ENCODE peak calls at places on chromosomes 1 and 21, in five cellular contexts. One of them, this sample, is unnamed.

GRCh38 chr1:236800002-236800620 is 5.0 kb downstream of the MTR start:
- DNase-seq in HFF-Myc: no peak
- DNase-seq in lower leg skin: no peak
- DNase-seq in DMS 273 treated with DMSO at 0.1 percent for 48 hours: no peak
- DNase-seq in posterior cingulate gyrus: no peak
- DNase-seq in this sample: no peak

GRCh38 chr1:168609133-168609715 is 32.8 kb downstream of the XCL1 start:
- DNase-seq in HFF-Myc: no peak
- DNase-seq in lower leg skin: no peak
- DNase-seq in DMS 273 treated with DMSO at 0.1 percent for 48 hours: no peak
- DNase-seq in posterior cingulate gyrus: peak
- DNase-seq in this sample: no peak

GRCh38 chr1:42934111-42934510 is 24.6 kb downstream of the SLC2A1 start:
- DNase-seq in HFF-Myc: no peak
- DNase-seq in lower leg skin: peak
- DNase-seq in DMS 273 treated with DMSO at 0.1 percent for 48 hours: no peak
- DNase-seq in posterior cingulate gyrus: no peak
- DNase-seq in this sample: no peak

GRCh38 chr21:18041012-18041411 is 203.6 kb upstream of the CHODL start:
- DNase-seq in HFF-Myc: no peak
- DNase-seq in lower leg skin: no peak
- DNase-seq in DMS 273 treated with DMSO at 0.1 percent for 48 hours: peak
- DNase-seq in posterior cingulate gyrus: no peak
- DNase-seq in this sample: no peak

GRCh38 chr21:19607983-19608668 is 1204.5 kb upstream of the TMPRSS15 start:
- DNase-seq in HFF-Myc: no peak
- DNase-seq in lower leg skin: no peak
- DNase-seq in DMS 273 treated with DMSO at 0.1 percent for 48 hours: no peak
- DNase-seq in posterior cingulate gyrus: no peak
- DNase-seq in this sample: no peak

GRCh38 chr1:64572222-64572900 is 102.4 kb downstream of the CACHD1 start:
- DNase-seq in HFF-Myc: no peak
- DNase-seq in lower leg skin: no peak
- DNase-seq in DMS 273 treated with DMSO at 0.1 percent for 48 hours: no peak
- DNase-seq in posterior cingulate gyrus: no peak
- DNase-seq in this sample: no peak

GRCh38 chr1:119351997-119352396 is 16.6 kb upstream of the HAO2 start:
- DNase-seq in HFF-Myc: no peak
- DNase-seq in lower leg skin: peak
- DNase-seq in DMS 273 treated with DMSO at 0.1 percent for 48 hours: no peak
- DNase-seq in posterior cingulate gyrus: no peak
- DNase-seq in this sample: no peak

GRCh38 chr1:23601968-23602876 is 42.9 kb upstream of the ID3 start:
- DNase-seq in HFF-Myc: no peak
- DNase-seq in lower leg skin: no peak
- DNase-seq in DMS 273 treated with DMSO at 0.1 percent for 48 hours: no peak
- DNase-seq in posterior cingulate gyrus: no peak
- DNase-seq in this sample: no peak

GRCh38 chr1:221431068-221431651 is 310.7 kb downstream of the DUSP10 start:
- DNase-seq in HFF-Myc: no peak
- DNase-seq in lower leg skin: no peak
- DNase-seq in DMS 273 treated with DMSO at 0.1 percent for 48 hours: no peak
- DNase-seq in posterior cingulate gyrus: no peak
- DNase-seq in this sample: no peak

GRCh38 chr1:112317556-112317955 is 78.5 kb upstream of the CTTNBP2NL start:
- DNase-seq in HFF-Myc: no peak
- DNase-seq in lower leg skin: no peak
- DNase-seq in DMS 273 treated with DMSO at 0.1 percent for 48 hours: no peak
- DNase-seq in posterior cingulate gyrus: no peak
- DNase-seq in this sample: no peak

GRCh38 chr1:208045410-208046252 is 134.7 kb upstream of the CD34 start:
- DNase-seq in HFF-Myc: no peak
- DNase-seq in lower leg skin: no peak
- DNase-seq in DMS 273 treated with DMSO at 0.1 percent for 48 hours: no peak
- DNase-seq in posterior cingulate gyrus: no peak
- DNase-seq in this sample: no peak

GRCh38 chr1:40362699-40363098 is 10.8 kb upstream of the SMAP2 start:
- DNase-seq in HFF-Myc: no peak
- DNase-seq in lower leg skin: no peak
- DNase-seq in DMS 273 treated with DMSO at 0.1 percent for 48 hours: no peak
- DNase-seq in posterior cingulate gyrus: no peak
- DNase-seq in this sample: no peak

This sample was measured in GM12878.